ENCODE peak calls at places on chromosomes 11 and 22, in ten cellular contexts. Q is fibroblast of pulmonary artery, U is AG04449, R is cardiac fibroblast, H is GM23338, W is left ventricle myocardium inferior, I is thoracic aorta, M is uterus, Y is Caco-2, C is GM12865. B is an unnamed sample.

GRCh38 chr11:907668-908067 is 2.9 kb downstream of the CHID1 start:
- DNase-seq in M (no peak), Y (no peak), H (no peak), C (peak), U (no peak), I (no peak), Q (no peak), W (no peak), R (no peak), B (no peak)

GRCh38 chr11:134271978-134272377 is 4.2 kb upstream of the GLB1L3 start:
- DNase-seq in U (no peak), W (no peak), Q (no peak), R (no peak), I (no peak), C (no peak), M (no peak), H (no peak), Y (no peak), B (no peak)

GRCh38 chr22:23213031-23213555 is 32.8 kb downstream of the BCR start:
- DNase-seq in R (no peak), Y (no peak), C (no peak), Q (no peak), W (no peak), M (no peak), H (no peak), U (no peak), I (no peak), B (no peak)

GRCh38 chr22:42985541-42985925 is 29.4 kb downstream of the PACSIN2 start:
- DNase-seq in Y (no peak), W (no peak), C (no peak), M (no peak), I (no peak), U (no peak), R (no peak), H (no peak), Q (no peak), B (no peak)

GRCh38 chr11:7538023-7538422 is 24.2 kb downstream of the PPFIBP2 start:
- DNase-seq in I (no peak), R (no peak), U (no peak), Q (no peak), C (no peak), M (no peak), Y (no peak), W (peak), H (no peak), B (peak)

GRCh38 chr11:23797624-23798419 is 699.0 kb upstream of the LUZP2 start:
- DNase-seq in U (no peak), Q (no peak), I (no peak), W (no peak), R (no peak), C (no peak), M (no peak), H (no peak), Y (no peak), B (no peak)

GRCh38 chr11:12207384-12208150 is 97.2 kb downstream of the MICAL2 start:
- DNase-seq in U (peak), Q (peak), R (no peak), H (no peak), Y (peak), M (no peak), W (no peak), C (peak), I (no peak), B (peak)

GRCh38 chr11:43830928-43831440 is 49.6 kb upstream of the ALKBH3 start:
- DNase-seq in M (peak), H (no peak), Q (peak), I (peak), Y (peak), C (no peak), R (peak), U (peak), W (no peak), B (peak)

GRCh38 chr11:11993814-11994213 is 14.6 kb downstream of the DKK3 start:
- DNase-seq in Q (peak), H (no peak), Y (no peak), U (no peak), R (peak), W (peak), C (no peak), I (no peak), M (no peak), B (peak)

GRCh38 chr11:67465190-67465522 is 3.9 kb downstream of the TMEM134 start:
- DNase-seq in U (no peak), H (peak), Y (no peak), M (no peak), Q (no peak), I (no peak), R (no peak), C (no peak), W (no peak), B (no peak)

GRCh38 chr11:67463186-67463585 is 5.9 kb downstream of the TMEM134 start:
- DNase-seq in R (no peak), Y (no peak), Q (no peak), H (no peak), W (no peak), U (no peak), M (no peak), C (no peak), I (no peak), B (no peak)

GRCh38 chr11:67466367-67466766 is 2.7 kb downstream of the TMEM134 start:
- DNase-seq in C (no peak), W (no peak), M (no peak), Y (no peak), I (no peak), Q (no peak), U (no peak), H (no peak), R (no peak), B (no peak)

GRCh38 chr11:67464411-67465189 is 4.5 kb downstream of the TMEM134 start:
- DNase-seq in H (peak), C (peak), Q (peak), U (no peak), I (peak), M (peak), R (peak), Y (peak), W (peak), B (peak)

GRCh38 chr11:67463680-67464410 is 5.2 kb downstream of the TMEM134 start:
- DNase-seq in I (no peak), U (no peak), R (no peak), H (no peak), Y (no peak), W (peak), C (peak), Q (no peak), M (peak), B (no peak)
- H3K4me3 ChIP-seq in I (peak), U (peak), R (peak), H (peak), Y (peak), W (peak), C (peak), Q (no peak), M (peak), B (peak)

GRCh38 chr22:19434829-19435580 is 2.7 kb downstream of the MRPL40 start:
- DNase-seq in Q (no peak), U (no peak), H (no peak), Y (no peak), I (no peak), R (no peak), C (no peak), M (no peak), W (no peak), B (no peak)

GRCh38 chr22:19431641-19432091 is at the start of gene HIRA:
- DNase-seq in Q (peak), Y (peak), H (peak), C (peak), R (peak), M (peak), I (no peak), W (peak), U (no peak), B (peak)

GRCh38 chr22:19429950-19430889 is 1.3 kb downstream of the HIRA start:
- DNase-seq in Y (no peak), H (peak), C (peak), Q (peak), W (peak), M (no peak), R (peak), I (no peak), U (no peak), B (peak)

GRCh38 chr22:19432092-19432844 is at the start of gene MRPL40:
- DNase-seq in R (peak), Y (peak), H (peak), Q (peak), U (peak), M (peak), W (peak), I (peak), C (peak), B (peak)

DNA sequence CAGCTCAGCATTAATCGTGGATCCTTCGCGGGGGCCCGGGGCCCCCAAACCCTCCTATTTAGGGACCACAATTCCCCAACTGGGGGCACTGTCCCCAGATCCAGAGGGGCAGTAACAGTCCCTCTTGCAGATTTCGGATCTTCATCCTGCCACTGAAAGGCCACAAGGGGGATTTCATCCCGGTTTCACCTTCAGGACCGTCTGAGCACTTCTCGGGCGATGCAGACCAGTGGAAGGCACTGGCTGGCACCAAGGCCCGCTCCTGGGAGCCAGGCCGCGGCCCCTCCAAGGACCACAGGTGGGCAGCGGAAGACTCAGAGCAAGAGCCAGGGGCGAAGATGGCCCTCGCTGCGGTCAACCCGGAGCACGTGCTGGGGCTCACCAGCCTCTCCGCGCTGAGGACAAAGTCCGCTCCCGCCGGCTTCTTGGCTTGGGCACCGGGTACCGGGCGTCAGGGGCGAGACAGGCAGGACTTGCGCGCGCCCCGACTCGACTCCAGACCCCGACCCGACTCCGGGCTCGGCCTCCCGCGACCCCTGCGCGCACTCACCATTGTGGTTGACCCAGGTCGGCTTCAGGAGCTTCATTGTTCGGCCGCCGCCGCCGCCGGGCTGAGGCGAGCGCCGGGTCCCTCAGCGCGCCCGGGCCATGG is 517 bp downstream of the HIRA start:
- DNase-seq in Q (peak), H (peak), W (peak), I (no peak), C (peak), R (peak), Y (peak), M (no peak), U (no peak), B (peak)
- TF ChIP-seq CTCF in Q (peak), H (peak), W (peak), I (no peak), C (no peak), R (peak), Y (peak), M (no peak), U (peak), B (peak)

GRCh38 chr11:72069200-72069599 is 11.1 kb downstream of the NUMA1 start:
- DNase-seq in W (no peak), Y (no peak), I (no peak), R (no peak), U (no peak), M (no peak), Q (no peak), H (no peak), C (peak), B (peak)
- H3K4me3 ChIP-seq in W (peak), Y (no peak), I (peak), R (no peak), U (peak), M (no peak), Q (no peak), H (no peak), C (peak), B (peak)

GRCh38 chr22:40651057-40651456 is 14.5 kb upstream of the MRTFA start:
- DNase-seq in I (no peak), W (no peak), Y (no peak), U (no peak), R (no peak), M (no peak), H (no peak), Q (no peak), C (no peak), B (no peak)

GRCh38 chr22:40653361-40653760 is 16.8 kb upstream of the MRTFA start:
- DNase-seq in W (no peak), M (no peak), I (no peak), U (no peak), Q (no peak), R (no peak), Y (no peak), H (no peak), C (no peak), B (no peak)

GRCh38 chr22:40651563-40652501 is 15.3 kb upstream of the MRTFA start:
- DNase-seq in R (peak), C (peak), Q (peak), M (peak), I (peak), Y (peak), U (peak), H (peak), W (peak), B (peak)

GRCh38 chr22:40654522-40655167 is 18.1 kb upstream of the MRTFA start:
- DNase-seq in W (peak), Q (peak), M (peak), U (no peak), C (no peak), Y (peak), R (peak), H (peak), I (no peak), B (peak)
- TF ChIP-seq CTCF in W (peak), Q (peak), M (peak), U (peak), C (no peak), Y (no peak), R (peak), H (peak), I (peak), B (peak)

DNA sequence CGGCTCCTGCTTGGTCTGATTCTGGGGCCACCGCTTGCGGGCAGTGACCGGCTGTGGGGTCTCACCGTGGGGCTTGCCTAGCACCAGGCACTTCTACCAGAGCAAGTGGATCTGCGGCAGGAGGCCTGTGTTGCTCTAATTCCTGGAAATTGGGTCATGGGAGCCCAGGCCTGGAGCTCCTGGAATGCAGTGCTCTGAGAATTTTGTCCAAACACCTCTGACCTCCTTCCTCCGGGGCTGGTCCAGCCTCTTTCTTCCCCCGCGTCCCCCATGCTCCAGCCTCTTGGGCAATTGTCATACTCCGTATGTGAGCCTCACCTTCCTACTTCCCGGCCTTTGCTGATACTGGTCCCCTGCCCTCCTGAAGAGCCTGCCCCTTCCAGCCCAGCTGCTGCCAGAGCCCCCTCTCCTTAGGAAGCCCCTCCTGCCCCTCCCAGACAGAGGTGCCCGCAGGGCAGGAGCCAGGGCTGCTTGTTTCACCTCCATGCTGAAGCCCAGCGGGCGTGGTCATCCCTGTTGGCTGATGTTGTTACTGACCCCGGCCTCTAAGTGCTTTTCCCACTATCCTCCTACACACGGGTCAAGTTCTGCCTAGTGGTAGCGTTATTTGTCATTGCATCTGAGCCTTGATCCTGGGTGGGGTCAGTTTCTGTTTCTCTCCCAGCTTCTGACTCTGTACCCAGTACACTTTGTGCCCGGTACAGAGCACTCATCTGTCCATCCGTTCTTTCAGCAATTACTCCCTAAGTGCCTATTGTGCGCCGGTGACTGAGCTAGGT is 9.6 kb downstream of the MGAT3 start:
- DNase-seq in H (no peak), Y (no peak), I (no peak), Q (no peak), W (no peak), C (no peak), M (no peak), R (no peak), U (no peak), B (no peak)
- H3K4me3 ChIP-seq in H (no peak), Y (no peak), I (no peak), Q (no peak), W (no peak), C (no peak), M (no peak), R (no peak), U (no peak), B (no peak)

GRCh38 chr22:38017272-38017920 is 33.0 kb upstream of the SOX10 start:
- DNase-seq in C (no peak), W (peak), R (peak), M (peak), U (no peak), I (no peak), Y (no peak), H (no peak), Q (peak), B (peak)
- TF ChIP-seq CTCF in C (no peak), W (no peak), R (no peak), M (no peak), U (no peak), I (no peak), Y (no peak), H (no peak), Q (peak), B (no peak)